ENCODE peak calls at places on chromosomes 2 and 18, in six cellular contexts. One of them, this sample, is unnamed.

GRCh38 chr18:45671366-45671765 is 52.6 kb upstream of the SLC14A1 start:
- DNase-seq in IMR-90: no peak
- DNase-seq in neuronal stem cell: no peak
- DNase-seq in mesendoderm: no peak
- DNase-seq in mesenchymal stem cell: no peak
- DNase-seq in H9: no peak
- DNase-seq in this sample: no peak

GRCh38 chr2:104746790-104747320 is 107.1 kb upstream of the POU3F3 start:
- DNase-seq in IMR-90: no peak
- DNase-seq in neuronal stem cell: no peak
- DNase-seq in mesendoderm: no peak
- DNase-seq in mesenchymal stem cell: no peak
- DNase-seq in H9: no peak
- DNase-seq in this sample: no peak

GRCh38 chr18:63237911-63238710 is 81.5 kb downstream of the BCL2 start:
- DNase-seq in IMR-90: peak
- DNase-seq in neuronal stem cell: peak
- DNase-seq in mesendoderm: peak
- DNase-seq in mesenchymal stem cell: peak
- DNase-seq in H9: peak
- DNase-seq in this sample: peak

GRCh38 chr18:57959278-57959677 is 84.7 kb upstream of the NEDD4L start:
- DNase-seq in IMR-90: peak
- DNase-seq in neuronal stem cell: peak
- DNase-seq in mesendoderm: peak
- DNase-seq in mesenchymal stem cell: peak
- DNase-seq in H9: peak
- DNase-seq in this sample: no peak

GRCh38 chr2:98921062-98921461 is 15.0 kb downstream of the CRACDL start:
- DNase-seq in IMR-90: no peak
- DNase-seq in neuronal stem cell: no peak
- DNase-seq in mesendoderm: no peak
- DNase-seq in mesenchymal stem cell: no peak
- DNase-seq in H9: no peak
- DNase-seq in this sample: no peak

GRCh38 chr2:126698991-126699390 is 43.0 kb downstream of the GYPC start:
- DNase-seq in IMR-90: no peak
- DNase-seq in neuronal stem cell: no peak
- DNase-seq in mesendoderm: peak
- DNase-seq in mesenchymal stem cell: no peak
- DNase-seq in H9: no peak
- DNase-seq in this sample: no peak

GRCh38 chr2:85064927-85065630 is 68.1 kb upstream of the TCF7L1 start:
- DNase-seq in IMR-90: no peak
- DNase-seq in neuronal stem cell: no peak
- DNase-seq in mesendoderm: peak
- DNase-seq in mesenchymal stem cell: no peak
- DNase-seq in H9: peak
- DNase-seq in this sample: no peak

GRCh38 chr2:187003038-187003543 is 154.1 kb upstream of the ZSWIM2 start:
- DNase-seq in IMR-90: no peak
- DNase-seq in neuronal stem cell: no peak
- DNase-seq in mesendoderm: no peak
- DNase-seq in mesenchymal stem cell: no peak
- DNase-seq in H9: no peak
- DNase-seq in this sample: no peak

GRCh38 chr18:47418746-47419145 is 167.3 kb upstream of the SKOR2 start:
- DNase-seq in IMR-90: no peak
- DNase-seq in neuronal stem cell: no peak
- DNase-seq in mesendoderm: peak
- DNase-seq in mesenchymal stem cell: peak
- DNase-seq in H9: no peak
- DNase-seq in this sample: no peak

GRCh38 chr2:134170269-134170668 is 83.6 kb upstream of the MGAT5 start:
- DNase-seq in IMR-90: peak
- DNase-seq in neuronal stem cell: no peak
- DNase-seq in mesendoderm: no peak
- DNase-seq in mesenchymal stem cell: no peak
- DNase-seq in H9: no peak
- DNase-seq in this sample: no peak

GRCh38 chr2:216034065-216034464 is 20.7 kb upstream of the MREG start:
- DNase-seq in IMR-90: peak
- DNase-seq in neuronal stem cell: peak
- DNase-seq in mesendoderm: peak
- DNase-seq in mesenchymal stem cell: peak
- DNase-seq in H9: peak
- DNase-seq in this sample: peak

GRCh38 chr2:75787532-75788132 is 76.9 kb upstream of the GCFC2 start:
- DNase-seq in IMR-90: peak
- DNase-seq in neuronal stem cell: peak
- DNase-seq in mesendoderm: peak
- DNase-seq in mesenchymal stem cell: peak
- DNase-seq in H9: no peak
- DNase-seq in this sample: no peak

GRCh38 chr18:13453714-13454113 is 235.2 kb downstream of the LDLRAD4 start:
- DNase-seq in IMR-90: no peak
- DNase-seq in neuronal stem cell: no peak
- DNase-seq in mesendoderm: no peak
- DNase-seq in mesenchymal stem cell: no peak
- DNase-seq in H9: peak
- DNase-seq in this sample: no peak

GRCh38 chr2:28901202-28901601 is 6.7 kb downstream of the WDR43 start:
- DNase-seq in IMR-90: no peak
- DNase-seq in neuronal stem cell: no peak
- DNase-seq in mesendoderm: peak
- DNase-seq in mesenchymal stem cell: no peak
- DNase-seq in H9: no peak
- DNase-seq in this sample: no peak

GRCh38 chr2:156430978-156431358 is 5.2 kb upstream of the GPD2 start:
- DNase-seq in IMR-90: peak
- DNase-seq in neuronal stem cell: no peak
- DNase-seq in mesendoderm: peak
- DNase-seq in mesenchymal stem cell: peak
- DNase-seq in H9: no peak
- DNase-seq in this sample: no peak

GRCh38 chr18:76495435-76496199 is 575 bp upstream of the ZNF516 start:
- DNase-seq in IMR-90: peak
- DNase-seq in neuronal stem cell: peak
- DNase-seq in mesendoderm: peak
- DNase-seq in mesenchymal stem cell: peak
- DNase-seq in H9: peak
- DNase-seq in this sample: no peak

GRCh38 chr2:27715318-27716165 is 51.9 kb downstream of the SLC4A1AP start:
- DNase-seq in IMR-90: peak
- DNase-seq in neuronal stem cell: no peak
- DNase-seq in mesendoderm: peak
- DNase-seq in mesenchymal stem cell: peak
- DNase-seq in H9: no peak
- DNase-seq in this sample: no peak

GRCh38 chr2:205612661-205613060 is 69.6 kb upstream of the NRP2 start:
- DNase-seq in IMR-90: no peak
- DNase-seq in neuronal stem cell: no peak
- DNase-seq in mesendoderm: peak
- DNase-seq in mesenchymal stem cell: no peak
- DNase-seq in H9: no peak
- DNase-seq in this sample: no peak

GRCh38 chr18:55405655-55406373 is 182.2 kb downstream of the TCF4 start:
- DNase-seq in IMR-90: peak
- DNase-seq in neuronal stem cell: no peak
- DNase-seq in mesendoderm: peak
- DNase-seq in mesenchymal stem cell: peak
- DNase-seq in H9: no peak
- DNase-seq in this sample: no peak

GRCh38 chr2:164913640-164914346 is 41.5 kb downstream of the SLC38A11 start:
- DNase-seq in IMR-90: peak
- DNase-seq in neuronal stem cell: no peak
- DNase-seq in mesendoderm: peak
- DNase-seq in mesenchymal stem cell: no peak
- DNase-seq in H9: no peak
- DNase-seq in this sample: no peak

DNA sequence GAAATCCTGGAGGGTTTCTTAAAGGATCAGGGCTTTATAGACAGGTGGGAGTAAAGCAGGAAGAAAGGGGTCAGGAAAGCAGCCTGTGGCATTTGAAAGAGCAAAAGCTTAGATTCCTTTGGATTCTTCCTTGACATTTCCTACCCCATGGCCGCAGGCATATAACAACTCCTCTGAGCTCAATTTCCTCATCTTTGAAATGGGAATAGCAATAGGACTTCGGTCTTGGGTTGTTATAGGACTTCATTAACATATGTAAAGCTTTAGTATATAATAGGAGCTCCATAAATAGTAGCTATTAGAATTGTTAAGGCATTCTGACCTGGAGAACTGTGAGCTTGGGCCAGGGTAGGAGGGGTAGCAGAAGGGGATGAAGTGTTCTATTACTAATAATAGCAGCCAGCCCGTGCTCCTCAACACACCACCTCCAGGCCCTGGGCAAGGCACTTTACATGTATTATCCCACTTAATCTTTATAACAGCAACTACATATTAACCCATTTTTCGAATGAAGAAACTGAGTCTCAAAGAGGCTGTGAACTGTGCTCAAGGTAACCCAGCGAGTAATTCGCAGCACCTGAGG is 10.6 kb downstream of the ZFP36L2 start:
- DNase-seq in IMR-90: no peak
- DNase-seq in neuronal stem cell: no peak
- DNase-seq in mesendoderm: no peak
- DNase-seq in mesenchymal stem cell: no peak
- DNase-seq in H9: no peak
- DNase-seq in this sample: no peak
- H2BK120ac ChIP-seq in IMR-90: no peak
- H2BK120ac ChIP-seq in neuronal stem cell: no peak
- H2BK120ac ChIP-seq in mesendoderm: no peak
- H2BK120ac ChIP-seq in mesenchymal stem cell: no peak
- H2BK120ac ChIP-seq in H9: no peak
- H2BK120ac ChIP-seq in this sample: peak

DNA sequence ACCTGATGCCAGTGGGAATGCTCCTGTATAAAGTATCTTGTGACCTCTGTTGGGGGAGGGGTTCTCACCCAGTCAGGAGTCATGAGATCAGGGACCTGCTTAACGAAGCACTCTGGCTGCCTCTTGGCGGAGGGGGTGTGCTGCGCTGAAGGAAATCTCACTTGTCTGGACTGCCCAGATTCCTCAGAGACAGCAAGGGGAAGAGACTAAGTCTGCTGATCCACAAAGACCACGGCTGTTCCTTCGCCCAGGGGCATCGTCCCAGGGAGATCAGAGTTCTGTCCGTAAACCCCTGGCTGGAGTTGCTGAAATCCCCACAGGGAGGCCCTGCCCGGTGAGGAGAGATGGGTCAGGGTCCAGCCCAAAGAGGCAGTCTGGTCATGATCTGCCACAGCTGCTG is 168.4 kb downstream of the CCBE1 start:
- DNase-seq in IMR-90: no peak
- DNase-seq in neuronal stem cell: no peak
- DNase-seq in mesendoderm: peak
- DNase-seq in mesenchymal stem cell: no peak
- DNase-seq in H9: no peak
- DNase-seq in this sample: no peak
- H2BK120ac ChIP-seq in IMR-90: no peak
- H2BK120ac ChIP-seq in neuronal stem cell: no peak
- H2BK120ac ChIP-seq in mesendoderm: no peak
- H2BK120ac ChIP-seq in mesenchymal stem cell: no peak
- H2BK120ac ChIP-seq in H9: no peak
- H2BK120ac ChIP-seq in this sample: no peak

DNA sequence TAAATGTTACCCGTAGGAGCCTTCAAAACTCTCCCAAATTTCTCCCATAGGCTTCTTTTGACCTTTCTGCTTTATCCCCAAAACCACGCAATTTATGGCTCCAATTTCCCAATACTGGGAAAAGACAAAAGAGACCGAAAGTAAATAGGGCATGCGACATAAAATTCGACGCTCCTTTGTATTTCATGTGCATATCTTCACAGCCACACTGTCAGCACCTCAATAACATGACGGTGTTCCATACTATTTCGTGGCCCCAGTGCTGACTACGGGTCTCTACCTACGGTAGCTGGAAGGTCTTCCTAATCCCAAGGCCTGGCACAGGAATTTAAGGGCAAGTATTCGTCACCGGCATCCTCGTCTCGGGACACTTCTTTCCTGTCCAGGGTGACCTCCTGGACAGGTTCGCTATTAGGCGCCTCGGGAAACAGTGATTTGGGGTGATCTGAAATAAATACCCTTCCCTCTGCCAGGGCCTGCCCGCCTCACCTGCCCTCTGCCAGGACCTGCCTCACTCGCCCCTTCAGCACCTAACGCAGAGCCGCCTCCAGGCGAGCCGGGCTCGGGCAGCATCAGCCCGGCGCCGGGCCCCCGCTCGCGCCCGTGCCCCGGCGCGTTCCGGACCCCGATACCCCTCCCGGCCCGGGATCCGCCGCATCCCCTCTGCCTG is 742 bp downstream of the DTNB start:
- DNase-seq in IMR-90: peak
- DNase-seq in neuronal stem cell: peak
- DNase-seq in mesendoderm: peak
- DNase-seq in mesenchymal stem cell: peak
- DNase-seq in H9: peak
- DNase-seq in this sample: no peak
- H2BK120ac ChIP-seq in IMR-90: no peak
- H2BK120ac ChIP-seq in neuronal stem cell: no peak
- H2BK120ac ChIP-seq in mesendoderm: no peak
- H2BK120ac ChIP-seq in mesenchymal stem cell: no peak
- H2BK120ac ChIP-seq in H9: no peak
- H2BK120ac ChIP-seq in this sample: no peak

GRCh38 chr18:34915046-34915445 is 126.2 kb upstream of the MAPRE2 start:
- DNase-seq in IMR-90: no peak
- DNase-seq in neuronal stem cell: no peak
- DNase-seq in mesendoderm: no peak
- DNase-seq in mesenchymal stem cell: no peak
- DNase-seq in H9: no peak
- DNase-seq in this sample: no peak

GRCh38 chr18:34913837-34914755 is 127.1 kb upstream of the MAPRE2 start:
- DNase-seq in IMR-90: peak
- DNase-seq in neuronal stem cell: no peak
- DNase-seq in mesendoderm: peak
- DNase-seq in mesenchymal stem cell: peak
- DNase-seq in H9: no peak
- DNase-seq in this sample: no peak

GRCh38 chr18:34911081-34911480 is 130.1 kb upstream of the MAPRE2 start:
- DNase-seq in IMR-90: no peak
- DNase-seq in neuronal stem cell: no peak
- DNase-seq in mesendoderm: no peak
- DNase-seq in mesenchymal stem cell: no peak
- DNase-seq in H9: no peak
- DNase-seq in this sample: no peak

DNA sequence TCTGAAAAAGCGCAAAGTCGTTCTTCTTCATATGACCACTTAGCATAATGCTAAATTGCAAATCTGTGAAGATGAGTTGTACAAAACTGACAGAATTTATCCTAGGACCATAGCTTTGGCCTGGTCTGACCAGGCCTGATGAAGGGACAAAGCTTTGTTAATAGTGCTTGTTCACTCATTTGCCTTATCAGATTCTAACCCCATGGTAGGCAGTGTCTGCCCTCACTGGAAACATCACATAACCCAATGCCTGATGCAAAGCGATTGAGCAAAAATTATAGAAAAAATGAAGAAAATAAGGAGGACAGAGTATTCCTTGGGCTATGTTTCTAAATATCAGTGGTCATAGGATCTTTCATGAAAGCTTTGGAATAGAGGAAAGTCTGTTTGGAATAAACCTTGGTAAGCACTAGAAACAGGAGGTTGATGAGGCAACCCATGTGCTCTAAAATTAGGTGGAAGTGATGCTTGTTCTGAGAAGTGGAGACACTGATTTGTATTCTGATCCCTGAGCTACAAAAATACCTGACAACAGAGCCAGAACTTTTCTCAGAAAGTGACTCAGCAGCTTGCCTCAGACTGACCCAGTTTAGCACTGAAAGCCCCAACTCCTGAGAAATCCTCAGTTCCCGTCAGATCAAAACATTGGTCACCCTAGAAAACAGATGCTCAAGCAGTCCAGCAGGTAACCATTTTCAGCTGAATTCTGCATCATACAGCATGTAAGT is 131.4 kb upstream of the MAPRE2 start:
- DNase-seq in IMR-90: peak
- DNase-seq in neuronal stem cell: no peak
- DNase-seq in mesendoderm: no peak
- DNase-seq in mesenchymal stem cell: peak
- DNase-seq in H9: no peak
- DNase-seq in this sample: no peak
- H2BK120ac ChIP-seq in IMR-90: peak
- H2BK120ac ChIP-seq in neuronal stem cell: no peak
- H2BK120ac ChIP-seq in mesendoderm: peak
- H2BK120ac ChIP-seq in mesenchymal stem cell: no peak
- H2BK120ac ChIP-seq in H9: no peak
- H2BK120ac ChIP-seq in this sample: no peak

This sample was measured in H1.